ENCODE peak calls at places on chromosomes 5 and 9, in ten cellular contexts. C is uterus; P is endothelial cell; Y is KBM-7; W is GM03348; N is HT1080; J is astrocyte of the spinal cord; B is amygdala; S is CD4-positive, alpha-beta memory T cell; Q is NCI-H510A treated with DMSO at 0.1 percent for 48 hours. K is an unnamed sample.
A peak's percentile ranks its signal among the peaks of the same experiment; 100 is the strongest.

GRCh38 chr9:135848341-135849047 is 58.9 kb downstream of the CAMSAP1 start:
- DNase-seq in J (no peak), N (no peak), S (no peak), C (no peak), B (no peak), Y (no peak), Q (no peak), W (no peak), P (no peak), K (no peak)

GRCh38 chr9:128162215-128163026 is 2.4 kb downstream of the BBLN start:
- DNase-seq in B (no peak), C (peak; percentile 43), S (no peak), J (peak; percentile 25), Q (no peak), W (peak; percentile 60), N (peak; percentile 50), Y (no peak), P (no peak), K (no peak)

GRCh38 chr5:12113062-12113461 is 208.8 kb upstream of the CTNND2 start:
- DNase-seq in N (no peak), P (no peak), Y (no peak), Q (no peak), W (no peak), B (no peak), J (no peak), C (no peak), S (no peak), K (no peak)

GRCh38 chr5:15528476-15528875 is 28.5 kb downstream of the FBXL7 start:
- DNase-seq in N (no peak), S (no peak), P (no peak), C (no peak), B (no peak), J (no peak), W (no peak), Q (no peak), Y (no peak), K (no peak)

GRCh38 chr5:65059681-65060598 is 291.2 kb downstream of the CWC27 start:
- DNase-seq in B (no peak), N (peak; percentile 66), S (no peak), Q (no peak), Y (no peak), P (no peak), W (no peak), C (no peak), J (no peak), K (no peak)

GRCh38 chr9:17631396-17631795 is 52.5 kb downstream of the SH3GL2 start:
- DNase-seq in J (peak; percentile 19), B (no peak), Y (no peak), P (no peak), Q (no peak), S (no peak), C (no peak), W (no peak), N (no peak), K (no peak)

GRCh38 chr9:78115073-78115472 is 83.5 kb upstream of the GNAQ start:
- DNase-seq in J (no peak), Y (peak; percentile 52), S (no peak), N (peak; percentile 30), W (no peak), Q (no peak), B (no peak), P (peak; percentile 10), C (no peak), K (peak; percentile 80)

GRCh38 chr9:136303066-136303824 is 649 bp downstream of the CCDC187 start:
- DNase-seq in P (no peak), N (no peak), W (no peak), Q (no peak), J (no peak), S (no peak), Y (no peak), C (no peak), B (no peak), K (no peak)

GRCh38 chr5:53917095-53917494 is 356.7 kb downstream of the NDUFS4 start:
- DNase-seq in S (no peak), B (no peak), J (peak; percentile 20), Q (no peak), W (peak; percentile 66), N (peak; percentile 34), C (no peak), Y (no peak), P (no peak), K (no peak)

GRCh38 chr9:78574354-78575036 is 277.6 kb downstream of the PSAT1 start:
- DNase-seq in Y (no peak), B (no peak), P (no peak), Q (no peak), S (no peak), C (no peak), J (peak; percentile 44), N (no peak), W (no peak), K (no peak)

GRCh38 chr5:142637871-142638270 is 48.0 kb downstream of the FGF1 start:
- DNase-seq in B (no peak), Y (no peak), P (no peak), S (no peak), C (no peak), Q (no peak), J (no peak), W (no peak), N (no peak), K (no peak)

GRCh38 chr5:145775893-145776444 is 59.2 kb downstream of the PRELID2 start:
- DNase-seq in J (peak; percentile 87), B (no peak), C (no peak), W (peak; percentile 80), Y (no peak), P (no peak), S (no peak), Q (no peak), N (peak; percentile 88), K (no peak)

GRCh38 chr5:14920121-14920520 is 48.5 kb upstream of the ANKH start:
- DNase-seq in Y (no peak), J (no peak), W (no peak), S (no peak), N (no peak), Q (no peak), P (no peak), B (no peak), C (no peak), K (no peak)

GRCh38 chr9:2817987-2818386 is 25.9 kb downstream of the PUM3 start:
- DNase-seq in P (no peak), W (peak; percentile 58), C (no peak), B (no peak), J (peak; percentile 54), S (no peak), N (no peak), Q (no peak), Y (no peak), K (no peak)

GRCh38 chr9:95316794-95317118 is 753 bp downstream of the FANCC start:
- DNase-seq in P (peak; percentile 58), B (no peak), Q (peak; percentile 90), W (peak; percentile 86), S (no peak), J (peak; percentile 47), N (peak; percentile 80), Y (peak; percentile 75), C (peak; percentile 47), K (peak; percentile 74)

GRCh38 chr9:69168709-69169217 is 5.3 kb upstream of the TJP2 start:
- DNase-seq in S (peak; percentile 32), W (no peak), N (no peak), Q (peak; percentile 93), B (no peak), C (no peak), J (no peak), Y (no peak), P (no peak), K (no peak)

GRCh38 chr5:149211566-149211965 is 60.1 kb upstream of the AFAP1L1 start:
- DNase-seq in W (no peak), S (no peak), B (no peak), C (no peak), Q (no peak), Y (no peak), N (peak; percentile 45), J (peak; percentile 84), P (no peak), K (no peak)

GRCh38 chr9:32550046-32550608 is 2.0 kb upstream of the SMIM27 start:
- DNase-seq in B (no peak), P (no peak), S (no peak), Y (peak; percentile 19), C (no peak), W (peak; percentile 30), J (peak; percentile 45), Q (no peak), N (peak; percentile 26), K (no peak)

GRCh38 chr9:137294091-137294683 is 7.9 kb downstream of the NRARP start:
- DNase-seq in S (no peak), B (no peak), Y (peak; percentile 63), N (peak; percentile 53), J (peak; percentile 40), Q (no peak), C (no peak), P (peak; percentile 29), W (peak; percentile 55), K (peak; percentile 87)

GRCh38 chr9:128529191-128529590 is 23.2 kb upstream of the SPTAN1 start:
- DNase-seq in Q (no peak), S (no peak), C (no peak), N (no peak), P (no peak), B (no peak), W (no peak), Y (no peak), J (no peak), K (no peak)

GRCh38 chr9:132937463-132937901 is 6.9 kb downstream of the TSC1 start:
- DNase-seq in C (no peak), Q (no peak), B (no peak), Y (no peak), N (peak; percentile 26), J (no peak), W (no peak), S (no peak), P (no peak), K (no peak)

GRCh38 chr9:136658849-136659535 is 3.7 kb upstream of the EGFL7 start:
- DNase-seq in N (no peak), J (no peak), S (no peak), C (no peak), B (no peak), P (peak; percentile 22), Y (peak; percentile 80), Q (no peak), W (no peak), K (no peak)

GRCh38 chr9:71004196-71004595 is 117.2 kb downstream of the TRPM3 start:
- DNase-seq in C (no peak), Y (no peak), N (peak; percentile 84), J (no peak), W (no peak), S (no peak), P (no peak), B (no peak), Q (no peak), K (no peak)

GRCh38 chr5:75675779-75676178 is 41.5 kb downstream of the POC5 start:
- DNase-seq in C (no peak), S (no peak), W (no peak), Q (no peak), Y (no peak), B (no peak), J (no peak), P (no peak), N (no peak), K (no peak)

GRCh38 chr5:103216137-103216536 is 42.4 kb upstream of the MACIR start:
- DNase-seq in B (no peak), N (peak; percentile 42), Q (no peak), C (no peak), P (no peak), W (no peak), Y (peak; percentile 50), J (no peak), S (no peak), K (no peak)

GRCh38 chr5:159961176-159961689 is 45.0 kb downstream of the ADRA1B start:
- DNase-seq in N (no peak), J (no peak), S (no peak), Q (no peak), W (no peak), P (no peak), C (no peak), Y (no peak), B (no peak), K (no peak)

GRCh38 chr5:113807384-113808053 is 294.0 kb downstream of the YTHDC2 start:
- DNase-seq in Y (no peak), P (no peak), C (peak; percentile 45), S (no peak), B (no peak), W (peak; percentile 49), Q (no peak), N (no peak), J (peak; percentile 13), K (no peak)

GRCh38 chr5:163489055-163489744 is 16.2 kb upstream of the MAT2B start:
- DNase-seq in Y (no peak), N (peak; percentile 27), B (no peak), C (no peak), Q (no peak), S (no peak), J (no peak), P (peak; percentile 24), W (no peak), K (peak; percentile 60)

K was measured in Karpas-422.